ENCODE peak calls at places on chromosomes 12 and 14, in seven cellular contexts. V is psoas muscle; D is endothelial cell of umbilical vein; X is OCI-LY7; C is naive thymus-derived CD4-positive, alpha-beta T cell; W is SK-N-SH; H is ovary. O is an unnamed sample.

GRCh38 chr12:50073712-50074111 is 11.4 kb upstream of the SMARCD1 start:
- DNase-seq in V (no peak), D (no peak), X (no peak), C (no peak), W (no peak), H (no peak), O (no peak)

GRCh38 chr12:65720136-65720535 is 104.1 kb upstream of the HMGA2 start:
- DNase-seq in V (no peak), D (no peak), X (no peak), C (no peak), W (no peak), H (no peak), O (no peak)

GRCh38 chr12:96375173-96375572 is 25.1 kb downstream of the CDK17 start:
- DNase-seq in V (no peak), D (no peak), X (no peak), C (no peak), W (no peak), H (no peak), O (no peak)

GRCh38 chr14:67464856-67465255 is 23.7 kb downstream of the TMEM229B start:
- DNase-seq in V (no peak), D (no peak), X (no peak), C (no peak), W (no peak), H (no peak), O (no peak)

GRCh38 chr12:32444895-32445294 is 45.5 kb downstream of the FGD4 start:
- DNase-seq in V (no peak), D (peak; percentile 93), X (no peak), C (no peak), W (no peak), H (no peak), O (peak; percentile 20)

GRCh38 chr12:54759751-54760150 is 94.6 kb upstream of the MUCL1 start:
- DNase-seq in V (no peak), D (no peak), X (peak; percentile 54), C (no peak), W (no peak), H (no peak), O (no peak)

GRCh38 chr12:13270817-13271216 is 74.3 kb downstream of the EMP1 start:
- DNase-seq in V (no peak), D (no peak), X (no peak), C (no peak), W (no peak), H (no peak), O (no peak)

GRCh38 chr12:65586796-65587195 is 237.5 kb upstream of the HMGA2 start:
- DNase-seq in V (no peak), D (no peak), X (no peak), C (no peak), W (no peak), H (no peak), O (no peak)

GRCh38 chr12:53743277-53744129 is 8.3 kb downstream of the CISTR start:
- DNase-seq in V (no peak), D (peak; percentile 61), X (peak; percentile 77), C (peak; percentile 39), W (peak; percentile 89), H (peak; percentile 71), O (peak; percentile 66)

GRCh38 chr14:42629553-42629952 is 1022.9 kb downstream of the LRFN5 start:
- DNase-seq in V (no peak), D (no peak), X (no peak), C (no peak), W (no peak), H (no peak), O (no peak)

GRCh38 chr14:93893550-93894329 is 33.4 kb upstream of the FAM181A start:
- DNase-seq in V (no peak), D (no peak), X (no peak), C (no peak), W (peak; percentile 62), H (no peak), O (peak; percentile 48)

GRCh38 chr14:77240336-77240915 is 30.6 kb downstream of the NGB start:
- DNase-seq in V (no peak), D (no peak), X (no peak), C (no peak), W (no peak), H (no peak), O (no peak)

GRCh38 chr12:56146492-56147460 is 5.6 kb upstream of the MYL6B start:
- DNase-seq in V (no peak), D (peak; percentile 82), X (no peak), C (no peak), W (no peak), H (peak; percentile 54), O (no peak)

GRCh38 chr12:57902371-57903042 is 38.9 kb upstream of the ATP23 start:
- DNase-seq in V (no peak), D (no peak), X (no peak), C (no peak), W (no peak), H (no peak), O (no peak)

GRCh38 chr12:51661199-51661598 is 70.2 kb downstream of the SCN8A start:
- DNase-seq in V (no peak), D (no peak), X (no peak), C (no peak), W (no peak), H (no peak), O (no peak)

GRCh38 chr12:98498635-98499034 is 16.8 kb upstream of the TMPO start:
- DNase-seq in V (no peak), D (no peak), X (no peak), C (no peak), W (no peak), H (no peak), O (no peak)

GRCh38 chr12:9237286-9237685 is 29.1 kb upstream of the PZP start:
- DNase-seq in V (no peak), D (no peak), X (no peak), C (no peak), W (no peak), H (no peak), O (no peak)

GRCh38 chr12:9243999-9244649 is 35.9 kb upstream of the PZP start:
- DNase-seq in V (no peak), D (no peak), X (no peak), C (no peak), W (no peak), H (no peak), O (no peak)

GRCh38 chr12:9244894-9245293 is 36.7 kb upstream of the PZP start:
- DNase-seq in V (peak; percentile 19), D (no peak), X (no peak), C (no peak), W (no peak), H (no peak), O (no peak)

GRCh38 chr12:9241301-9241700 is 33.1 kb upstream of the PZP start:
- DNase-seq in V (no peak), D (no peak), X (no peak), C (no peak), W (no peak), H (no peak), O (no peak)

GRCh38 chr12:9240776-9241175 is 32.6 kb upstream of the PZP start:
- DNase-seq in V (no peak), D (no peak), X (no peak), C (no peak), W (no peak), H (no peak), O (no peak)
- H3K4me3 ChIP-seq in V (peak overlapping the region; percentile 56), D (no peak overlapping the region), X (no peak overlapping the region), C (peak overlapping the region; percentile 51), W (no peak overlapping the region), H (no peak overlapping the region), O (no peak overlapping the region)

DNA sequence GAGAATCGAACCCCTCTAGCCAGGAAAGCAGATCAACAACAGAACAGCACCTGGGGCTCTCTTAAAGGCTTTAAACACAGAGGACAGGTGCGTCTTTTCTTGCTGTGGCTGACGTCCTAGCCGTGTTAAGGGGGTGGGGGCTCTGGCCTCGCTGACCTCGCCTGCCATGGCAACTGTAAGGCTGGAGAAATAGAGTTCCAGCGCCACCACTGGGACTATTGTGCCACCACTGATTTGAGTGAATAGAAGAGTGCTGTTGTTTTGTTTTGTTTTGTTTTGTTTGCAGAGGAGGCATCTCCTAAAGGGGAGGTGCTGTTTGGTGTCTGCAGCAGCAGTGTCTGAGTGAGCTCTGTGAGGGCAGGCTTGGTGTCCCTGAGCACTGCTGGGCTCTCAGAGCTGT is 34.2 kb upstream of the PRMT8 start:
- DNase-seq in V (no peak), D (no peak), X (no peak), C (no peak), W (peak; percentile 30), H (no peak), O (peak; percentile 19)
- H3K4me1 ChIP-seq in V (no peaks in the 10 kb centered on the region), D (no peaks in the 10 kb centered on the region), X (no peaks in the 10 kb centered on the region), C (no peaks in the 10 kb centered on the region), W (no peaks in the 10 kb centered on the region), H (no peaks in the 10 kb centered on the region), O (no peaks in the 10 kb centered on the region)

DNA sequence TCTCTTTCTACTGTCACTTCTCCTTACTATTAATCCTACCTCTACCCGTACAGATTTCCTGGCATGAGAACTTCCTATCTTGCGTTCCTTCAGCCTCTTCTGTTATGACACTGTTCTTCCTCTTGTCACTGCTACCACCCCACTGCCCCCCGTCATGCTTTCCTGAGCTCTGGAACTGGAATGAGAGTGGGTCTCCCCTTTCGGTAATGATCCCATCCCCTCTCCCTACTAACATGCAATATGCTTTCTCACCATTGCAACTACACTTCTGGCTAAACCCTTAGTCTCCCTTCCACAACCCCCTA is 4.9 kb upstream of the AP1G2 start:
- DNase-seq in V (no peak), D (no peak), X (no peak), C (no peak), W (no peak), H (no peak), O (no peak)
- H3K4me3 ChIP-seq in V (no peak overlapping the region), D (no peak overlapping the region), X (no peak overlapping the region), C (no peak overlapping the region), W (no peak overlapping the region), H (no peak overlapping the region), O (no peak overlapping the region)

GRCh38 chr12:110669193-110669502 is 19.8 kb downstream of the HVCN1 start:
- DNase-seq in V (no peak), D (no peak), X (peak; percentile 64), C (no peak), W (no peak), H (no peak), O (no peak)

GRCh38 chr12:110666892-110667291 is 22.0 kb downstream of the HVCN1 start:
- DNase-seq in V (no peak), D (no peak), X (no peak), C (no peak), W (no peak), H (no peak), O (no peak)

GRCh38 chr12:110667671-110668070 is 21.2 kb downstream of the HVCN1 start:
- DNase-seq in V (no peak), D (no peak), X (no peak), C (no peak), W (no peak), H (no peak), O (no peak)

GRCh38 chr12:110670161-110670701 is 18.7 kb downstream of the HVCN1 start:
- DNase-seq in V (no peak), D (no peak), X (peak; percentile 60), C (no peak), W (no peak), H (no peak), O (no peak)

GRCh38 chr12:110668480-110669192 is 20.3 kb downstream of the HVCN1 start:
- DNase-seq in V (no peak), D (no peak), X (peak; percentile 52), C (no peak), W (no peak), H (no peak), O (no peak)
- H3K4me1 ChIP-seq in V (no peaks in the 10 kb centered on the region), D (no peaks in the 10 kb centered on the region), X (peaks cover 62% of the 10 kb centered on the region), C (no peaks in the 10 kb centered on the region), W (no peaks in the 10 kb centered on the region), H (no peaks in the 10 kb centered on the region), O (no peaks in the 10 kb centered on the region)

O was measured in HAP-1.